ENCODE peak calls at places on chromosomes 2 and 18, in ten cellular contexts. L is renal cortical epithelial cell; S is CD8-positive, alpha-beta memory T cell; V is nephron progenitor cell; X is DMS153; D is NCI-H748 treated with DMSO at 0.1 percent for 48 hours; I is IMR-90; H is CD14-positive monocyte; F is NCI-H1092; W is left ventricle myocardium superior. Y is an unnamed sample.

GRCh38 chr18:58567453-58568196 is 61.3 kb downstream of the ALPK2 start:
- DNase-seq in L (peak; percentile 98), S (no peak), V (no peak), X (no peak), D (no peak), I (peak; percentile 99), H (no peak), F (no peak), W (no peak), Y (peak; percentile 98)

GRCh38 chr2:228689049-228689448 is 507.6 kb upstream of the SPHKAP start:
- DNase-seq in L (peak; percentile 12), S (no peak), V (peak; percentile 69), X (peak; percentile 23), D (peak; percentile 33), I (no peak), H (no peak), F (peak; percentile 18), W (no peak), Y (no peak)

GRCh38 chr2:98242006-98242405 is 104.2 kb upstream of the CNGA3 start:
- DNase-seq in L (no peak), S (no peak), V (no peak), X (no peak), D (no peak), I (no peak), H (no peak), F (no peak), W (no peak), Y (no peak)

GRCh38 chr2:60819155-60819862 is 62.1 kb upstream of the REL start:
- DNase-seq in L (no peak), S (peak; percentile 85), V (no peak), X (no peak), D (no peak), I (no peak), H (no peak), F (no peak), W (no peak), Y (no peak)

GRCh38 chr2:227378371-227378782 is 729 bp downstream of the TM4SF20 start:
- DNase-seq in L (no peak), S (no peak), V (no peak), X (no peak), D (no peak), I (peak; percentile 45), H (no peak), F (no peak), W (no peak), Y (no peak)

GRCh38 chr2:231017250-231017636 is 20.1 kb upstream of the C2orf72 start:
- DNase-seq in L (no peak), S (no peak), V (no peak), X (no peak), D (no peak), I (no peak), H (no peak), F (no peak), W (no peak), Y (no peak)

GRCh38 chr2:20065885-20066602 is 14.6 kb upstream of the LAPTM4A start:
- DNase-seq in L (peak; percentile 89), S (no peak), V (no peak), X (peak; percentile 80), D (peak; percentile 63), I (peak; percentile 60), H (peak; percentile 64), F (peak; percentile 87), W (peak; percentile 81), Y (peak; percentile 60)

GRCh38 chr2:187989925-187990623 is 301.6 kb upstream of the GULP1 start:
- DNase-seq in L (no peak), S (no peak), V (no peak), X (peak; percentile 35), D (peak; percentile 43), I (no peak), H (no peak), F (no peak), W (no peak), Y (no peak)

GRCh38 chr2:176038694-176039093 is 36.6 kb upstream of the LNPK start:
- DNase-seq in L (no peak), S (no peak), V (no peak), X (no peak), D (no peak), I (no peak), H (no peak), F (no peak), W (no peak), Y (no peak)

GRCh38 chr2:211351998-211352397 is 795.6 kb downstream of the CPS1 start:
- DNase-seq in L (peak; percentile 45), S (no peak), V (no peak), X (peak; percentile 24), D (no peak), I (no peak), H (no peak), F (peak; percentile 4), W (peak; percentile 32), Y (no peak)

Y was measured in astrocyte.